ENCODE peak calls at places on chromosomes 7 and 10, in five cellular contexts. C, W, D, B and Y are unnamed samples.

GRCh38 chr10:76202777-76203176 is 771.4 kb downstream of the LRMDA start:
- DNase-seq in C (no peak), W (no peak), D (no peak), B (no peak), Y (no peak)

GRCh38 chr10:20272575-20272974 is 456.3 kb downstream of the PLXDC2 start:
- DNase-seq in C (no peak), W (no peak), D (no peak), B (no peak), Y (no peak)

GRCh38 chr7:3415730-3416366 is 114.8 kb downstream of the SDK1 start:
- DNase-seq in C (no peak), W (no peak), D (no peak), B (no peak), Y (no peak)

GRCh38 chr7:129501760-129502707 is at the start of gene SMKR1:
- DNase-seq in C (peak), W (peak), D (peak), B (peak), Y (peak)

GRCh38 chr10:4812952-4813351 is 13.1 kb upstream of the AKR1E2 start:
- DNase-seq in C (peak), W (peak), D (no peak), B (no peak), Y (no peak)

GRCh38 chr7:35556532-35557471 is 138.1 kb downstream of the HERPUD2 start:
- DNase-seq in C (no peak), W (no peak), D (no peak), B (no peak), Y (no peak)

GRCh38 chr7:130894146-130895005 is 160.4 kb upstream of the KLF14 start:
- DNase-seq in C (peak), W (peak), D (peak), B (peak), Y (peak)

GRCh38 chr10:78529262-78529661 is 495.6 kb downstream of the RPS24 start:
- DNase-seq in C (no peak), W (no peak), D (no peak), B (no peak), Y (no peak)

GRCh38 chr7:132771301-132771730 is 195.0 kb upstream of the PLXNA4 start:
- DNase-seq in C (no peak), W (no peak), D (no peak), B (no peak), Y (no peak)

GRCh38 chr10:130553846-130554245 is 417.7 kb downstream of the GLRX3 start:
- DNase-seq in C (no peak), W (no peak), D (no peak), B (no peak), Y (no peak)

GRCh38 chr10:71748671-71749191 is 24.6 kb downstream of the VSIR start:
- DNase-seq in C (no peak), W (peak), D (peak), B (peak), Y (peak)

GRCh38 chr10:100554902-100555301 is 19.2 kb downstream of the HIF1AN start:
- DNase-seq in C (no peak), W (no peak), D (no peak), B (no peak), Y (no peak)

GRCh38 chr10:35768011-35768410 is 125.9 kb upstream of the FZD8 start:
- DNase-seq in C (no peak), W (no peak), D (no peak), B (no peak), Y (no peak)

GRCh38 chr10:97332586-97333350 is 1.8 kb downstream of the FRAT2 start:
- DNase-seq in C (peak), W (peak), D (peak), B (peak), Y (no peak)

GRCh38 chr7:51636503-51636902 is 319.9 kb upstream of the COBL start:
- DNase-seq in C (no peak), W (no peak), D (no peak), B (no peak), Y (no peak)

DNA sequence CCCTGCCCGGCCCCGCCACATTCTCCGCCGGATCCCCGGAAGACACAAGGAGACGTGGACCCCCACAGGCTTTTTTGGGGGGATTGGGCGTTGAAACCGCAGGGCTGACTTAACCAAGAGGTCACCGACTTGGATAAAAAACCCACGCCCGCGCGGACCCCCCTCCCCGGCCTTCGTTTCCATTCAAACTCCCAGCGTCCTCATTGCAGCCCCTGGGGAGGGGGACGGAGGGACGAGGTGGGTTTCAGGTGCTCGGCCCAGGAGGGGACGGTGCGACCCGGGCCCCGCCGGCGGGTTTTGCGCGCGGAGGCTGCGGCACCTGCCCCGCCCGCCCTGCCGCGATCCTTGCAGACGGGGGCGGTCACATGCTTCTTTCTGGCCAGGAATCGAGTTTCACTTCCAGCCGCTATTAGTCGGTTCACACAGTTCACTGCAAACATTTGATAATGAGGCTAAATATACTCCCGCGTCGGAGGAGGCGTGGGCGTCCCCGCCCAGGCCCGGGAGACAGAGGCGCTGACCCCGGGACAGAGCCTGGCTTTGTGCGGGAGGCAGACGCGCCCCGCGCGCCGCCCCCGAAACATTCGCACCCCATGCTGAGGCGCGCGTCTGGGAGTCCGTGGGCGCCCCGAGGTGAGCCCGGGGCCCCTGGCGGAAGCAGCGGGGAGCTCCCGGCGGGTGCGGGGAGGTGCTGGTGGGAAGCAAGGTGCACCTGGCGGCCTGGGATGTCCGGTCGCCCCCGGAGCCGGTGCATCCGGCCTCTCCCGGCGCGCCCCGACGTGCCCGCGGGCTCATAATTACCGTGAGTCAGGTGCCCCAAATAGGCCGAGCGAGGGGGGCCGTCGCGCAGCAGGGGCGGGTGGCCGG is 2.7 kb upstream of the PDGFA start:
- DNase-seq in C (no peak), W (peak), D (peak), B (no peak), Y (peak)
- H3K4me3 ChIP-seq in C (peak), W (peak), D (peak), B (peak), Y (peak)

DNA sequence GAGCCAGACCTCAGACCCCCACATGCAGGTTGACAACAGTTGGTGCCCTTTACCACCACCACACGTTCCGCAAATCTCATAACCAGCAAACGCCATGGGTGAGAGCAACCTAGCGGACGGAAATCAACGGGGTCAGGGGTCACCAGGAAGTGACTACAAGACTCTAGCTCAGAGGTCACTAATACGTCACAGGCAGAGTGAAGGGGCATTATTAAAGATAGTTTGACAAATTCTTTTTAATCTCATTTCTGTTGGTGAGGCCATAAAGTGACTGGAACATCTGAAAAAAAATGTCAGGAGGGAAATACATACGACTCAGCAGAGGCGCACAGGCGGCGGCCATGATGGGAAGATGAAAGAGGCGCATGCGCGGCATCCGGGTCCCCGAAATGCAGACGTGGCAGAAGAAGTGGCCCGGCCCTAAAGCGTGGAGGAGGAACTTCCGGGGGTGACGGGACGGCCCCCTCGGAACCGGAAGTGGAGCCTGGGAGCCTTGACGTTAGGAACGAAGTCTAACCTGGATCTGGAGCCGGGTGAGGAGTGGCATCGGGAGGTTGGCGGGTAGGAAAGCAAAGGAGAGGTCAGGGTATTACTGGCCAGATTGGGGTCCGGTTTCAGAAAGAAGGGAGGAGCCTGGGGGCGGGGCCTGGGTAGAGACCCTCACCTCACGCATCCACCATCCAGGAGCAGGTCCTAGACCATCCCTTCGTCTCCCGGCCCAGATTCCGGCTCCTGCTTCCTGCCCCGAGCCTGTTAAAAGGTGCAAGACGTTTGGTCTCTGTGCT is at the start of gene SEC24C:
- DNase-seq in C (peak), W (peak), D (peak), B (peak), Y (peak)
- H3K4me3 ChIP-seq in C (peak), W (peak), D (peak), B (peak), Y (peak)

DNA sequence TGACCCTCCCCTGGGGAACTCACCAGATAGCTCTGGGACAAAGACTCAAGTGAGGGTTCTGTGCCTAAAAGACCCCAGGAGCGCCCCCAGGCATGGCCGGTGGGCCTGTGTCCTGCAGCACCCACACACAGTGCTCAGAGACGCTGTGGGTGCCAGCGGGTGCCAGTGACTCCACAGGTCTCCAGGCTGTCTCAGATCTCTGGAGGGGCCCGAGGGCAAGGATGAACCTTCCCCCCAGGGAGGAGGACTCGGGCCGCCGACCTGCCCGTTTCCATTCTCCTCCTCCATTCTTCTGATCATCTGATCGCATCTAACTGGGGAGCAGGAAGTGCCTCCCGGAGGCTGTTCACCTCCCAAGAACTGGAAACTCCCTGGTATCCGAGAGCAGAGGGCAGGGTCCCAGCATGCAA is 980 bp downstream of the ADAM8 start:
- DNase-seq in C (no peak), W (no peak), D (no peak), B (no peak), Y (no peak)
- H3K4me3 ChIP-seq in C (no peak), W (no peak), D (peak), B (peak), Y (peak)

GRCh38 chr10:86399879-86400704 is 33.5 kb upstream of the GRID1 start:
- DNase-seq in C (peak), W (peak), D (peak), B (peak), Y (peak)

GRCh38 chr10:86400705-86401587 is 34.4 kb upstream of the GRID1 start:
- DNase-seq in C (peak), W (peak), D (no peak), B (peak), Y (peak)

GRCh38 chr10:86397120-86397519 is 30.5 kb upstream of the GRID1 start:
- DNase-seq in C (no peak), W (no peak), D (no peak), B (no peak), Y (no peak)

GRCh38 chr10:86401588-86402282 is 35.1 kb upstream of the GRID1 start:
- DNase-seq in C (peak), W (peak), D (no peak), B (peak), Y (no peak)

GRCh38 chr10:86399514-86399878 is 32.9 kb upstream of the GRID1 start:
- DNase-seq in C (no peak), W (no peak), D (no peak), B (no peak), Y (no peak)
- H3K4me3 ChIP-seq in C (no peak), W (peak), D (no peak), B (peak), Y (peak)

GRCh38 chr7:65749518-65749917 is 123.4 kb upstream of the VKORC1L1 start:
- DNase-seq in C (no peak), W (no peak), D (peak), B (no peak), Y (no peak)
- H3K4me3 ChIP-seq in C (no peak), W (no peak), D (no peak), B (no peak), Y (no peak)

GRCh38 chr7:12686894-12687212 is 580 bp upstream of the ARL4A start:
- DNase-seq in C (no peak), W (no peak), D (peak), B (no peak), Y (no peak)

GRCh38 chr7:12687213-12688171 is at the start of gene ARL4A:
- DNase-seq in C (peak), W (peak), D (peak), B (peak), Y (peak)

GRCh38 chr7:12692035-12692434 is 4.6 kb downstream of the ARL4A start:
- DNase-seq in C (no peak), W (no peak), D (no peak), B (no peak), Y (no peak)

GRCh38 chr7:12692479-12693259 is 5.2 kb downstream of the ARL4A start:
- DNase-seq in C (no peak), W (no peak), D (no peak), B (no peak), Y (no peak)

DNA sequence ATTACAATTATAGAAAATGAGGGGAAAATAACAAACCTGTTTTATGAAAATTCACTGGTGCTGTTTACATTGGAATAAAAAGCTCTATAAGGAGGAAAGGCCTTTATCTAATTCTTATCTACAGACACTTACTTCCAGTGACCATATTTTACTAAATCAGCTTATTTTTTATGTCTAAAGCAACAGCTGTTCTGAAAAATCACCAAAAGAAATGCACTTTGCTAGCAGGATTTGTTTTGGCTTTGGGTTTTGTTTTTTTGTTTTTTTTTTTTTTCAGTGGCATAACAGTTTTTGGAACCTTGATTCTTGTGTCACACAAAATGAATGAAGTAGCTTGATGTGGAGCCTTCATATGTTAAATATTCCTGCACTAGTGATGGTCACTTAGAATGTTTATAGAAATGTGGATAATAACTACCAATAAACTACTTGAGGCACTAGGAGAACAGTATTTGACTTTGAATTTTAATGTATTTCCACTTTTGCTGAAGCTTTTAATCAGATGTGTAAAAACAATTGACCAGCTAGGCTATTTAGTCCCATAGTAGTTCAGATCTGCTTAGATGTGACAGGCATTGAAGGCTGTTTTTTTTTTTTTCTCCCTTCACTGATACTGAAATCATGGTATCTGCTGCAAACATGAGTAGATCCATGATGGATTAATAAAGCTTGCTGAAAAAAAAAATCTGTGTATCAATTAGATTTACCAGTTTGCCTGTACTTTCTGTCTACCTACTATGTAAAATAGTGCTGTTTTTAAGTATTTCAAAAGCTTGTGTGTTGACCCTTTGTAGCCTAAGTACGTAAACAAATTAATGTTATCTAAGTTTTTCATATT is 2.8 kb downstream of the ARL4A start:
- DNase-seq in C (no peak), W (no peak), D (no peak), B (no peak), Y (no peak)
- H3K4me3 ChIP-seq in C (peak), W (no peak), D (peak), B (peak), Y (peak)

DNA sequence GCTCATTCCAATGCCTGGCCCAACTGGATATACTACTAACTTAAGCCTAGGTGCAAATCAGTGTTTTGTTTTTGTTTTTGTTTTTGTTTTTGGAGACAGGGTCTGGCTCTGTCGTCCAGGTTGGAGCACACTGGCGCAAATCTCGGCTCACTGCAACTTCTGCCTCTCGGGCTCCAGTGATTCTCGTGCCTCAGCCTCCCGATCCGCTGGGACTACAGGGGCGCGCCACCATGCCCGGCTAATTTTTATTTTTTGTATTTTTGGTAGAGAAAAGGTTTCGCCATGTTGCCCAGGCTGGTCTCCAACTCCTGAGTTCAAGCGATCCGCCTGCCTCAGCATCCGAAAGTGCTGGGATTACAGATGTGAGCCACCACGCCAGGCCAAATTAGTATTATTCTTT is 1.6 kb downstream of the PPP3CB start:
- DNase-seq in C (no peak), W (no peak), D (no peak), B (no peak), Y (no peak)
- H3K4me3 ChIP-seq in C (peak), W (peak), D (no peak), B (peak), Y (peak)

GRCh38 chr7:23472974-23473847 is 2.9 kb upstream of the IGF2BP3 start:
- DNase-seq in C (peak), W (no peak), D (no peak), B (no peak), Y (no peak)
- H3K4me3 ChIP-seq in C (peak), W (no peak), D (peak), B (peak), Y (peak)

GRCh38 chr7:157740251-157740650 is 403.4 kb downstream of the DNAJB6 start:
- DNase-seq in C (no peak), W (no peak), D (no peak), B (no peak), Y (no peak)
- H3K4me3 ChIP-seq in C (no peak), W (no peak), D (no peak), B (no peak), Y (no peak)